ENCODE peak calls at places on chromosome 14, in eight cellular contexts. N is astrocyte of the spinal cord, H is BE2C, O is fibroblast of lung, X is thoracic aorta, T is foreskin fibroblast, I is right lobe of liver, G is lower lobe of right lung. Q is an unnamed sample.

GRCh38 chr14:28612414-28612813 is 154.2 kb upstream of the FOXG1 start:
- DNase-seq in N (no peak), H (no peak), O (no peak), X (no peak), T (no peak), I (no peak), G (no peak), Q (no peak)

GRCh38 chr14:95150910-95151309 is 6.4 kb downstream of the DICER1 start:
- DNase-seq in N (no peak), H (no peak), O (no peak), X (no peak), T (no peak), I (no peak), G (no peak), Q (no peak)

GRCh38 chr14:35043046-35043445 is 3.0 kb upstream of the FAM177A1 start:
- DNase-seq in N (no peak), H (no peak), O (no peak), X (no peak), T (no peak), I (no peak), G (no peak), Q (no peak)

GRCh38 chr14:99792551-99793212 is 531 bp upstream of the EML1 start:
- DNase-seq in N (peak), H (no peak), O (peak), X (no peak), T (peak), I (no peak), G (no peak), Q (no peak)

GRCh38 chr14:65159281-65160062 is 57.2 kb upstream of the MAX start:
- DNase-seq in N (no peak), H (no peak), O (no peak), X (no peak), T (no peak), I (no peak), G (no peak), Q (no peak)

GRCh38 chr14:76904740-76905569 is 78.7 kb downstream of the LRRC74A start:
- DNase-seq in N (peak), H (peak), O (peak), X (no peak), T (peak), I (peak), G (peak), Q (peak)

GRCh38 chr14:68312884-68313725 is 479.8 kb downstream of the ZFP36L1 start:
- DNase-seq in N (no peak), H (no peak), O (no peak), X (no peak), T (no peak), I (no peak), G (no peak), Q (peak)

GRCh38 chr14:70655110-70655826 is 13.6 kb downstream of the TTC9 start:
- DNase-seq in N (no peak), H (no peak), O (no peak), X (no peak), T (no peak), I (no peak), G (no peak), Q (peak)

GRCh38 chr14:69827560-69827959 is 30.5 kb upstream of the SLC10A1 start:
- DNase-seq in N (no peak), H (no peak), O (no peak), X (no peak), T (no peak), I (no peak), G (no peak), Q (no peak)

GRCh38 chr14:42927313-42927712 is 1320.6 kb downstream of the LRFN5 start:
- DNase-seq in N (no peak), H (no peak), O (no peak), X (no peak), T (no peak), I (no peak), G (no peak), Q (no peak)

GRCh38 chr14:74865156-74865555 is 10.8 kb downstream of the PROX2 start:
- DNase-seq in N (peak), H (no peak), O (no peak), X (no peak), T (no peak), I (no peak), G (no peak), Q (no peak)

GRCh38 chr14:28761438-28762289 is 4.9 kb upstream of the FOXG1 start:
- DNase-seq in N (peak), H (no peak), O (no peak), X (no peak), T (no peak), I (no peak), G (peak), Q (no peak)

GRCh38 chr14:60061371-60061770 is 30.4 kb upstream of the PCNX4 start:
- DNase-seq in N (no peak), H (no peak), O (peak), X (no peak), T (peak), I (no peak), G (no peak), Q (no peak)

GRCh38 chr14:61607570-61608244 is 87.6 kb upstream of the HIF1A start:
- DNase-seq in N (no peak), H (peak), O (no peak), X (no peak), T (peak), I (no peak), G (no peak), Q (no peak)

GRCh38 chr14:69094481-69094880 is 58.4 kb downstream of the DCAF5 start:
- DNase-seq in N (no peak), H (no peak), O (no peak), X (no peak), T (no peak), I (no peak), G (no peak), Q (no peak)

GRCh38 chr14:67396381-67396965 is 15.5 kb downstream of the PLEK2 start:
- DNase-seq in N (peak), H (no peak), O (no peak), X (no peak), T (peak), I (no peak), G (no peak), Q (no peak)

GRCh38 chr14:37587438-37587837 is 7.6 kb downstream of the FOXA1 start:
- DNase-seq in N (no peak), H (no peak), O (no peak), X (no peak), T (no peak), I (no peak), G (no peak), Q (no peak)

GRCh38 chr14:53215101-53215500 is 62.0 kb upstream of the DDHD1 start:
- DNase-seq in N (no peak), H (no peak), O (no peak), X (no peak), T (no peak), I (no peak), G (no peak), Q (no peak)

GRCh38 chr14:24670594-24670993 is 36.6 kb upstream of the GZMB start:
- DNase-seq in N (no peak), H (no peak), O (no peak), X (no peak), T (no peak), I (no peak), G (no peak), Q (peak)

GRCh38 chr14:99587463-99588278 is 16.3 kb downstream of the CCDC85C start:
- DNase-seq in N (no peak), H (no peak), O (no peak), X (no peak), T (no peak), I (no peak), G (no peak), Q (no peak)

GRCh38 chr14:69073925-69074324 is 79.0 kb downstream of the DCAF5 start:
- DNase-seq in N (no peak), H (no peak), O (no peak), X (no peak), T (no peak), I (no peak), G (no peak), Q (no peak)

GRCh38 chr14:92693998-92694780 is 54.2 kb downstream of the LGMN start:
- DNase-seq in N (no peak), H (no peak), O (no peak), X (no peak), T (peak), I (peak), G (no peak), Q (no peak)

GRCh38 chr14:61098711-61099110 is 117.7 kb downstream of the SLC38A6 start:
- DNase-seq in N (no peak), H (no peak), O (no peak), X (no peak), T (no peak), I (no peak), G (no peak), Q (no peak)

GRCh38 chr14:68535404-68536024 is 257.4 kb downstream of the ZFP36L1 start:
- DNase-seq in N (peak), H (no peak), O (peak), X (no peak), T (peak), I (no peak), G (no peak), Q (no peak)

GRCh38 chr14:19947413-19948090 is 16.8 kb downstream of the OR4K1 start:
- DNase-seq in N (no peak), H (no peak), O (no peak), X (no peak), T (no peak), I (no peak), G (no peak), Q (no peak)

GRCh38 chr14:68784298-68784910 is 8.5 kb downstream of the ZFP36L1 start:
- DNase-seq in N (no peak), H (no peak), O (peak), X (no peak), T (peak), I (peak), G (no peak), Q (no peak)

GRCh38 chr14:72253503-72253902 is 321.3 kb downstream of the RGS6 start:
- DNase-seq in N (no peak), H (no peak), O (no peak), X (no peak), T (no peak), I (no peak), G (no peak), Q (no peak)
- TF ChIP-seq CTCF in N (no peak), H (no peak), O (no peak), X (no peak), T (no peak), I (no peak), G (no peak), Q (no peak)

DNA sequence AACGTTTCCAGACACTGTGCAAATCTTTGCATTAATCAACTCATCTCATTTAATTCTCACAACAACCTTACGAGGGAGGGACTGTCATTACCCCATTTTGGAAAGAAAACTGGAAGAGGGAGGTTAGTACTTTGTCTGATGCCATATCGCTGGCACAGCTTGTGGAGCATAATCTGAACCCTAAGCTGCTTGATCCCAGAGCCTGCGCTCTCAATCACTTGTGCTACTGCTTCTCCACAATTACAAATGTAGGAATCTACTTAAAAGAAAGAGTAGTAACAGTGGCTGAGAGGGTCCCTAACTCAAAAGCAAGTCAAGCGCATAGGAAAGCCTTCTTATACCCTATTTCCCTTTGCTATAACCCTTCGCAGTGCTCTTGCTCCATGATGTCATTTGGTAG is 3.2 kb downstream of the EFS start:
- DNase-seq in N (no peak), H (no peak), O (no peak), X (no peak), T (no peak), I (no peak), G (no peak), Q (no peak)
- H3K4me3 ChIP-seq in N (no peak), H (no peak), O (no peak), X (no peak), T (no peak), I (no peak), G (no peak), Q (no peak)

GRCh38 chr14:102207831-102208365 is 68.2 kb downstream of the WDR20 start:
- DNase-seq in N (no peak), H (no peak), O (no peak), X (no peak), T (no peak), I (no peak), G (no peak), Q (no peak)

GRCh38 chr14:102211240-102211639 is 71.5 kb downstream of the WDR20 start:
- DNase-seq in N (no peak), H (no peak), O (no peak), X (no peak), T (no peak), I (no peak), G (no peak), Q (no peak)

GRCh38 chr14:102210421-102211042 is 70.8 kb downstream of the WDR20 start:
- DNase-seq in N (no peak), H (no peak), O (no peak), X (no peak), T (no peak), I (no peak), G (no peak), Q (no peak)

GRCh38 chr14:102208741-102209140 is 69.0 kb downstream of the WDR20 start:
- DNase-seq in N (no peak), H (no peak), O (no peak), X (no peak), T (no peak), I (no peak), G (no peak), Q (no peak)

DNA sequence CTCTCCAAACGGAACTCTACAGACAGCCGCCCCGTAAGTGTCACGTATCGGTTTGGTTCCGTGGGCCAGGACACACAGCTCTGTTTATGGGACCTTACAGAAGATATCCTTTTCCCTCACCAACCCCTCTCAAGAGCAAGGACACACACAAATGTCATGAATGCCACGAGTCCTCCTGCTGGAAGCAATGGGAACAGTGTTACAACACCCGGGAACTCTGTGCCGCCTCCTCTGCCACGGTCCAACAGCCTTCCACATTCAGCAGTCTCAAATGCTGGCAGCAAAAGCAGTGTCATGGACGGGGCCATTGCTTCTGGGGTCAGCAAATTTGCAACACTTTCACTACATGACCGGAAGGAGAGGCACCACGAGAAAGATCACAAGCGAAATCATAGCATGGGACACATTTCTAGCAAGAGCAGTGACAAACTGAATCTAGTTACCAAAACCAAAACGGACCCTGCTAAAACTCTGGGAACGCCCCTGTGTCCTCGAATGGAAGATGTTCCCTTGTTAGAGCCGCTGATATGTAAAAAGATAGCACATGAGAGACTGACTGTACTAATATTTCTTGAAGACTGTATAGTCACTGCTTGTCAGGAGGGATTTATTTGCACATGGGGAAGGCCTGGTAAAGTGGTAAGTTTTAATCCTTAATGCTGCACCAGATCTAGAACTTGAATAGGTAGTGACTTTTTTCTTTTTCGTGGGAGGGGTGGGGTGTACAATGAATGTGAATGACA is 69.7 kb downstream of the WDR20 start:
- DNase-seq in N (no peak), H (peak), O (peak), X (no peak), T (peak), I (no peak), G (no peak), Q (no peak)
- TF ChIP-seq CTCF in N (peak), H (peak), O (peak), X (no peak), T (peak), I (peak), G (no peak), Q (no peak)

DNA sequence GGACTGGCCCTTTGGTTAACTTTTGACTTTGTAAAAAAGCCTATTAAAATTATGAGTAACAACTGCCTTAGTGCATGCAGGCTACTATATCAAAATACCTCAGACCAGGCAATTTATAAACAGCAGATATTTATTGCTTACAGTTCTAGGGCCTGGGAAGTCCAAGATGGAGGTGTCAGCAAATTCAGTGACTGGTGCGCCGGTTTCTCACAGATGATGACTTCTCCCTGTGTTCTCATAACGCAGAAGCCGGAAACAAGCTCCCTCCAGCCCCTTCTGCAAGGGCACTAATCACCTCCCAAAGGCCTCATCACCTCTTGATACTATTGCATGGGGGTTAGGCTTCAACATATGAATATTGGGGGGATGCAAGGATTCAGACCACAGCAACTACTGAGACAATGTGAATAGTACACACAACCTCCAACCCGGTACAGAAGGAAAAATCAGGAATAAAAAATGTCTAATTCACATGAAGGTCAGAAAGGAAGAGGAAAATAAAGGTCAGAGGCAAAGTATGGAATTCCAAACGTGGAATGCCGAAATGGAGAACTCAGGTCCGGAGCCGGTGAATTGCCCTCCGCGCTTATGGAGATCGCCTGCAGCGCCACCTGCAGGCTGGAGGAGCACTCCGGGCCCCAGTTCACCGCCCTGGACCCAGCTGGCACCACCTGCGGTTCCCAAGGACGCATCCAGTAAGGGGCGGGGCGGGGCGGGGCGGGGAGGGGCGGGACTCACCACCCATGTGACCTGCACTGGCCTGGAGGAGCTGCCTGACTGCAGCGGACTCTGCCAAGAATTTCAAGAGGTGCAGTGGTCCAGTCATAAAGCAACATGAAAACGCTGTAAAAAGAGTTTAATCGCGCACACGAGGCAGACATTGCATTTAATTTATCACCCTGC is 203.4 kb downstream of the KIF26A start:
- DNase-seq in N (no peak), H (peak), O (no peak), X (no peak), T (no peak), I (peak), G (peak), Q (no peak)
- H3K4me3 ChIP-seq in N (no peak), H (peak), O (no peak), X (no peak), T (no peak), I (no peak), G (no peak), Q (no peak)

GRCh38 chr14:31286456-31287293 is 79.1 kb upstream of the HECTD1 start:
- DNase-seq in N (no peak), H (peak), O (no peak), X (no peak), T (no peak), I (no peak), G (no peak), Q (no peak)
- TF ChIP-seq CTCF in N (peak), H (peak), O (peak), X (peak), T (peak), I (peak), G (peak), Q (peak)

GRCh38 chr14:64098120-64098519 is 196.1 kb downstream of the ESR2 start:
- DNase-seq in N (no peak), H (no peak), O (no peak), X (no peak), T (no peak), I (no peak), G (no peak), Q (no peak)
- H3K4me3 ChIP-seq in N (no peak), H (no peak), O (no peak), X (no peak), T (no peak), I (no peak), G (no peak), Q (no peak)

DNA sequence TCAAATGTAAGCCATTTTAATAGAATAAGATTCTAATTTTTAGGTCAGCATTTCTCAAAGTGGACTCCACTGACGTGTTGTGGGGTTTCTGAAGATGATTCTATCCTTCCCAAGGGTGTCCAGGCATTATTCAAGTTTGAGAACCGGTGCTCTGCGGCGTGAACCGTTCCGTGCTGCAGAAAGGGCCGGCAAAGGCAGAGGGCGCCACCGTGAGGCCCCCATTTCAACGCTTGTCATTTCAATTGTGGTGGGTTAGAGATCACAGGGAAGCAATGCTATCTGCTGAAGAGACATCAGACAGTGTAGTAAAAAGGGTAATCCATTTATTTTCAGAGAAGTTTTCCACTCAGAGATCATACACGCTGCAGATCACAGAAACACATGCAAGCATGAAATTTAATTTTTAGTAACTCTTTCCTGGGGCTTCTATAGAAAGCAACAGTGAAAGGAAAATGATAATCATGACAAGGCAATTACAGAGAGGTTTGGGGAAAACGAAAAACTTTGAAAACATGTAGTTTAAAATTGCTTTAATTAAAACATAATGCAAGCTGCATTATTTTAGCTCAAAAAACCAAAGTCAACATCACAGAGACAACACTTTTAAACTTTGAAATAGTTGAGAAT is 201.7 kb downstream of the EXOC5 start:
- DNase-seq in N (peak), H (peak), O (peak), X (no peak), T (peak), I (peak), G (peak), Q (peak)
- TF ChIP-seq CTCF in N (peak), H (peak), O (peak), X (no peak), T (peak), I (peak), G (peak), Q (peak)

Q was measured in GM12864.